ENCODE peak calls at places on chromosomes 3 and 15, in eight cellular contexts. N, Y, V, C, W, T, E and R are unnamed samples. For H3K9me3, the result is how much of the 10 kb centered on the place peaks cover.

GRCh38 chr3:151328298-151329036 is 882 bp downstream of the P2RY13 start:
- DNase-seq in E (no peak), T (peak), Y (no peak), W (no peak), N (no peak), V (no peak), C (no peak), R (peak)

GRCh38 chr15:93072440-93073394 is 16.3 kb downstream of the RGMA start:
- DNase-seq in Y (peak), V (peak), N (no peak), W (peak), C (peak), T (peak), E (no peak), R (peak)

GRCh38 chr3:129184396-129184656 is 630 bp upstream of the CNBP start:
- DNase-seq in N (peak), C (peak), T (no peak), E (peak), V (no peak), Y (peak), W (no peak), R (peak)

GRCh38 chr15:20356444-20357138 is 185.0 kb downstream of the GOLGA6L6 start:
- DNase-seq in E (peak), V (peak), T (peak), N (peak), Y (no peak), W (no peak), C (peak), R (peak)

GRCh38 chr3:108301695-108302404 is 5.5 kb downstream of the HHLA2 start:
- DNase-seq in W (no peak), E (peak), Y (no peak), T (peak), C (no peak), V (no peak), N (no peak), R (peak)

GRCh38 chr3:13647314-13648059 is 98.6 kb downstream of the FBLN2 start:
- DNase-seq in T (peak), W (no peak), V (no peak), Y (no peak), E (no peak), C (no peak), N (no peak), R (peak)

GRCh38 chr3:102165367-102165766 is 269.4 kb upstream of the ZPLD1 start:
- DNase-seq in T (peak), Y (no peak), C (no peak), N (no peak), W (no peak), E (no peak), V (no peak), R (peak)

GRCh38 chr3:27464646-27465045 is 19.5 kb downstream of the SLC4A7 start:
- DNase-seq in E (no peak), T (no peak), V (no peak), C (no peak), W (no peak), Y (no peak), N (no peak), R (no peak)

GRCh38 chr3:158528306-158528705 is 42.7 kb upstream of the MLF1 start:
- DNase-seq in W (no peak), T (no peak), Y (no peak), V (no peak), C (peak), E (no peak), N (no peak), R (no peak)

GRCh38 chr15:34799149-34799824 is 3.9 kb upstream of the ACTC1 start:
- DNase-seq in T (no peak), W (peak), V (no peak), C (peak), E (no peak), Y (peak), N (no peak), R (no peak)

GRCh38 chr3:188507244-188507720 is 353.3 kb downstream of the LPP start:
- DNase-seq in W (no peak), E (no peak), Y (peak), T (no peak), N (peak), V (no peak), C (no peak), R (peak)

GRCh38 chr15:58513681-58514336 is 82.0 kb downstream of the LIPC start:
- DNase-seq in C (no peak), W (no peak), E (no peak), N (no peak), T (no peak), Y (no peak), V (no peak), R (no peak)

GRCh38 chr15:53837263-53837662 is 77.8 kb upstream of the WDR72 start:
- DNase-seq in V (no peak), W (no peak), N (no peak), E (peak), Y (peak), C (no peak), T (peak), R (no peak)

DNA sequence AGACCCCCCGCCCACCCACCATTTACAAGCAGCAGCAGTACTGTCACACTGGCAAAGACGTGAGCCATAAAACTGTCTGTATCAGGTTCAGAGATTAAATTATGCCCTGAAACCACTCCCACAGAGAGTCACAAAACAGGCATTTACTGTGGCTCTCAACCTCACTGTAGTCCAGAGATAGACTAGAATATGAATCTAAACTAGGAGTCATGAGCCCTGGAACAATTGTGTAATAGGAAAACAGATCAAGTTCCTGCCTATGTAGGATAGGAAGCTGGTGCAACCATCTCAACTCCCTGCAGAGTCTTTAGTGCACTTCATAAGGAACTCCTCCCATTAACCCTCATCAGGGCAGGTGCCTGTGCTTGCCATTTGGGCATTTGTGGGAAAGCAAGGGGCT is 61.7 kb downstream of the FAM227B start:
- DNase-seq in V (no peak), N (no peak), W (no peak), T (no peak), Y (no peak), E (no peak), C (no peak), R (no peak)
- H3K9me3 ChIP-seq in V (under half), N (under half), W (under half), T (under half), Y (under half), E (under half), C (under half), R (under half)

GRCh38 chr3:23183731-23184130 is 19.4 kb upstream of the UBE2E2 start:
- DNase-seq in C (peak), T (peak), E (peak), W (peak), N (peak), V (peak), Y (peak), R (peak)
- TF ChIP-seq EZH2phosphoT487 in C (no peak), T (no peak), E (no peak), W (no peak), N (no peak), V (no peak), Y (no peak), R (no peak)

DNA sequence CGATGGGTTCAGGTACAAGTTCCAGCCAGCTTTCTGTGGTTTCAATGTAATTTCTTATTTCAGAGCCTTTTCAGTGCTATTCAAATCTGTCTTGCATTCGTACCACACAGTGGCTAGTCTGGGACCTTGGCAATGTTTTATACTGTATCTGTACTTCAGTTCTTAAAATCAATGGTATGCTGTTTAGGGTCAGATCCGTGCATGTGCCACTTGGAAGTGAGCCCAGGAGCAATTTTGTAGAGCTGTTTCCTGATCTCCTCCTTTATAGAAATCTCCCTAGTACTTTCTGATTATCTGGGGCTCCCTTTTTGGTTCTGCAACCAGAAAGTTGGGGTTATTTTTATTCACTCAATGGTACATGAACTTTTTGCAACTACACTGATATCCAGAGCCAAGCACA is 59.5 kb upstream of the NDUFB4 start:
- DNase-seq in N (no peak), C (no peak), Y (no peak), E (no peak), V (no peak), T (no peak), W (no peak), R (no peak)
- H3K9me3 ChIP-seq in N (under half), C (under half), Y (under half), E (under half), V (under half), T (under half), W (under half), R (under half)

GRCh38 chr3:177597325-177598109 is 400.2 kb upstream of the TBL1XR1 start:
- DNase-seq in N (peak), E (peak), V (no peak), Y (peak), W (no peak), C (peak), T (no peak), R (peak)

GRCh38 chr3:177595789-177596188 is 398.5 kb upstream of the TBL1XR1 start:
- DNase-seq in T (no peak), Y (no peak), W (no peak), N (no peak), E (no peak), C (no peak), V (no peak), R (peak)

GRCh38 chr3:177598110-177598833 is 401.0 kb upstream of the TBL1XR1 start:
- DNase-seq in Y (no peak), W (no peak), V (no peak), N (no peak), T (no peak), C (no peak), E (no peak), R (no peak)

GRCh38 chr3:177596248-177596821 is 399.1 kb upstream of the TBL1XR1 start:
- DNase-seq in C (no peak), E (no peak), T (peak), N (no peak), W (no peak), Y (peak), V (peak), R (peak)

DNA sequence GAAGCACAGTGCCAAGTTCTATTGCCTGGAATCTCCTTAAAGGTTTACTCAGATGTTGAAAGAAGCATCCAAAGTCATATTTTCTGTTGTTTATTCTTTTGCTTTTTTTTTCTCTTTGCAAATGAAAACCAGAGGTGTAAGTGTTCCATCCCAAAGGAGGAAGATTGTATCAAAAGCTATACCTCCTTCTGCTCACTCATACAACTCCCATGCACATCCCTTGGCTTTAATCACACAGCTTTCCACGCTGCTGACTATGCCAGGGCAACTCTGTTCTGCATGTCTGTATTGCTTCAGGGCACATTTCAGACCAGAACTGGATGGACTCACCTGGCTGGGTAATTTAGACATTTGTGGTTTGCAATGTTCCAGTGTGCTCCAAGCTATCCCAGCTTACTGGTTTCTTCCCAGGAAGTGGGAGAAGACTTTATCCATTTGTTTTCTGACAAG is 399.6 kb upstream of the TBL1XR1 start:
- DNase-seq in C (peak), Y (no peak), N (no peak), E (no peak), T (peak), V (no peak), W (no peak), R (peak)
- TF ChIP-seq EZH2phosphoT487 in C (no peak), Y (no peak), N (no peak), E (no peak), T (no peak), V (no peak), W (no peak), R (no peak)

DNA sequence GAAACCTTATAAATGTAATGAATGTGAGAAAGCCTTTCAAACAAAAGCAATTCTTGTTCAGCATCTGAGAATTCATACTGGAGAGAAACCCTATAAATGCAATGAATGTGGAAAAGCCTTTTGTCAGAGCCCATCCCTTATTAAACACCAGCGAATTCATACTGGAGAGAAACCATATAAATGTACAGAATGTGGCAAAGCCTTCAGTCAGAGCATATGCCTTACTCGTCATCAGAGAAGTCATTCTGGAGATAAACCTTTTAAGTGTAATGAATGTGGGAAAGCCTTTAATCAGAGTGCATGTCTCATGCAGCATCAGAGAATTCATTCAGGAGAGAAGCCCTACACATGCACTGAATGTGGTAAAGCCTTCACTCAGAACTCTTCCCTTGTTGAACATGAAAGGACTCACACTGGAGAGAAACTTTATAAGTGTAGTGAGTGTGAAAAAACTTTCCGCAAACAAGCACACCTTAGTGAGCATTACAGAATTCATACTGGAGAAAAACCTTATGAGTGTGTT is 5.3 kb downstream of the ZNF501 start:
- DNase-seq in C (no peak), T (no peak), E (no peak), Y (no peak), W (no peak), N (no peak), V (no peak), R (no peak)
- H3K9me3 ChIP-seq in C (under half), T (half or more), E (under half), Y (under half), W (half or more), N (half or more), V (under half), R (under half)

GRCh38 chr15:29926083-29926388 is 103.8 kb upstream of the TJP1 start:
- DNase-seq in E (no peak), V (no peak), N (no peak), Y (no peak), C (no peak), T (no peak), W (no peak), R (no peak)

GRCh38 chr15:29924750-29925149 is 102.5 kb upstream of the TJP1 start:
- DNase-seq in C (no peak), T (peak), W (peak), N (no peak), V (no peak), Y (peak), E (no peak), R (peak)

GRCh38 chr15:29921130-29921601 is 98.9 kb upstream of the TJP1 start:
- DNase-seq in N (no peak), V (peak), Y (peak), W (no peak), E (no peak), C (no peak), T (peak), R (no peak)

GRCh38 chr15:29922191-29922590 is 99.9 kb upstream of the TJP1 start:
- DNase-seq in Y (no peak), E (no peak), V (no peak), N (no peak), W (no peak), T (no peak), C (no peak), R (no peak)

GRCh38 chr15:29925227-29926082 is 103.2 kb upstream of the TJP1 start:
- DNase-seq in V (peak), Y (peak), N (peak), E (peak), C (peak), T (peak), W (peak), R (peak)
- TF ChIP-seq EZH2phosphoT487 in V (no peak), Y (no peak), N (no peak), E (no peak), C (no peak), T (no peak), W (no peak), R (no peak)

GRCh38 chr3:196197524-196197923 is 13.7 kb downstream of the ZDHHC19 start:
- DNase-seq in C (peak), T (no peak), W (no peak), Y (no peak), N (no peak), E (no peak), V (no peak), R (no peak)

GRCh38 chr3:196198081-196198675 is 13.0 kb downstream of the ZDHHC19 start:
- DNase-seq in C (no peak), N (no peak), T (no peak), W (no peak), Y (no peak), E (no peak), V (no peak), R (no peak)

GRCh38 chr3:196193738-196194541 is 17.3 kb downstream of the ZDHHC19 start:
- DNase-seq in V (no peak), Y (peak), E (no peak), W (no peak), N (no peak), T (no peak), C (peak), R (no peak)

GRCh38 chr3:196194542-196194915 is 16.7 kb downstream of the ZDHHC19 start:
- DNase-seq in W (no peak), E (no peak), T (no peak), C (no peak), N (no peak), Y (no peak), V (no peak), R (no peak)

GRCh38 chr3:196195664-196196255 is 15.4 kb downstream of the ZDHHC19 start:
- DNase-seq in W (no peak), E (no peak), Y (no peak), N (no peak), C (no peak), V (no peak), T (no peak), R (no peak)
- H3K9me3 ChIP-seq in W (under half), E (under half), Y (under half), N (under half), C (under half), V (under half), T (under half), R (under half)

DNA sequence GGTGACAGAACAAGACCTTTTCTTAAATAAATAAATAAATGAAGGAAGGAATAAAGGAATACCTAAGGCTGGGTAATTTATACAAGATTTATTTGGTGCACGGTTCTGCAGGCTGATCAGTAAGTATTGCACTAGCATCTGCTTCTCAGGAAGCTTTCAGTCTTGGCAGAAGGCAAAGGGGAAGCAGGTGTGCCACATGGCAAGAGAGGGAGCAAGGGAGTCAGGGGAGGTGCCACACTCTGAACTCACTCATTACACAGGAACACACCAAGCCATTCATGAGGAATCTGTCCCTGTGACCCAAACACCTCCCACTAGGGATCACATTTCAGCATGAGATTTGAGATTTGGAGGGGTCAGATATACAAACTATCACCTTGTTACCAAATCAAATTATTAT is 56.4 kb downstream of the PRKCI start:
- DNase-seq in E (no peak), T (no peak), Y (no peak), C (no peak), N (peak), W (no peak), V (no peak), R (no peak)
- TF ChIP-seq EZH2phosphoT487 in E (no peak), T (no peak), Y (no peak), C (no peak), N (no peak), W (no peak), V (no peak), R (no peak)